ENCODE peak calls at places on chromosomes 1 and 21, in four cellular contexts. One of them, this sample, is unnamed.

GRCh38 chr1:152104854-152105253 is 10.4 kb downstream of the TCHH start:
- DNase-seq in K562: no peak
- DNase-seq in endothelial cell of umbilical vein: no peak
- DNase-seq in GM12878: no peak
- DNase-seq in this sample: no peak

GRCh38 chr1:183310753-183311465 is 107.3 kb downstream of the NMNAT2 start:
- DNase-seq in K562: no peak
- DNase-seq in endothelial cell of umbilical vein: peak; percentile 43
- DNase-seq in GM12878: no peak
- DNase-seq in this sample: no peak

GRCh38 chr1:17163789-17164666 is 40.9 kb upstream of the PADI1 start:
- DNase-seq in K562: no peak
- DNase-seq in endothelial cell of umbilical vein: no peak
- DNase-seq in GM12878: no peak
- DNase-seq in this sample: no peak

GRCh38 chr1:54888080-54888733 is 1.2 kb upstream of the DHCR24 start:
- DNase-seq in K562: no peak
- DNase-seq in endothelial cell of umbilical vein: no peak
- DNase-seq in GM12878: no peak
- DNase-seq in this sample: no peak

GRCh38 chr1:67958472-67958871 is 92.0 kb downstream of the DIRAS3 start:
- DNase-seq in K562: no peak
- DNase-seq in endothelial cell of umbilical vein: no peak
- DNase-seq in GM12878: no peak
- DNase-seq in this sample: no peak

GRCh38 chr1:153422450-153423068 is 6.2 kb downstream of the S100A7A start:
- DNase-seq in K562: peak; percentile 64
- DNase-seq in endothelial cell of umbilical vein: peak; percentile 70
- DNase-seq in GM12878: no peak
- DNase-seq in this sample: peak; percentile 64

GRCh38 chr1:96559707-96560588 is 161.6 kb upstream of the PTBP2 start:
- DNase-seq in K562: no peak
- DNase-seq in endothelial cell of umbilical vein: no peak
- DNase-seq in GM12878: no peak
- DNase-seq in this sample: peak; percentile 99

GRCh38 chr1:67838180-67838912 is 5.1 kb upstream of the GNG12 start:
- DNase-seq in K562: no peak
- DNase-seq in endothelial cell of umbilical vein: peak; percentile 44
- DNase-seq in GM12878: no peak
- DNase-seq in this sample: no peak

GRCh38 chr1:167791281-167792209 is 69.8 kb downstream of the MPZL1 start:
- DNase-seq in K562: no peak
- DNase-seq in endothelial cell of umbilical vein: no peak
- DNase-seq in GM12878: no peak
- DNase-seq in this sample: peak; percentile 99

GRCh38 chr1:59926381-59927243 is at the start of gene CYP2J2:
- DNase-seq in K562: no peak
- DNase-seq in endothelial cell of umbilical vein: peak; percentile 36
- DNase-seq in GM12878: peak; percentile 4
- DNase-seq in this sample: no peak

GRCh38 chr1:169395956-169396355 is 28.0 kb downstream of the BLZF1 start:
- DNase-seq in K562: no peak
- DNase-seq in endothelial cell of umbilical vein: no peak
- DNase-seq in GM12878: no peak
- DNase-seq in this sample: no peak

GRCh38 chr1:84540759-84541158 is 33.5 kb downstream of the CTBS start:
- DNase-seq in K562: no peak
- DNase-seq in endothelial cell of umbilical vein: no peak
- DNase-seq in GM12878: no peak
- DNase-seq in this sample: no peak

GRCh38 chr1:12080156-12080555 is 17.1 kb downstream of the TNFRSF8 start:
- DNase-seq in K562: no peak
- DNase-seq in endothelial cell of umbilical vein: no peak
- DNase-seq in GM12878: no peak
- DNase-seq in this sample: no peak

GRCh38 chr1:200053639-200054038 is 26.1 kb downstream of the NR5A2 start:
- DNase-seq in K562: no peak
- DNase-seq in endothelial cell of umbilical vein: no peak
- DNase-seq in GM12878: no peak
- DNase-seq in this sample: peak; percentile 7

GRCh38 chr21:36478941-36479340 is 981 bp downstream of the CLDN14 start:
- DNase-seq in K562: no peak
- DNase-seq in endothelial cell of umbilical vein: peak; percentile 48
- DNase-seq in GM12878: no peak
- DNase-seq in this sample: no peak

GRCh38 chr1:162840256-162840839 is 20.6 kb downstream of the CCDC190 start:
- DNase-seq in K562: no peak
- DNase-seq in endothelial cell of umbilical vein: no peak
- DNase-seq in GM12878: no peak
- DNase-seq in this sample: peak; percentile 32

GRCh38 chr1:153617677-153618076 is 1.6 kb upstream of the S100A14 start:
- DNase-seq in K562: peak; percentile 68
- DNase-seq in endothelial cell of umbilical vein: peak; percentile 57
- DNase-seq in GM12878: no peak
- DNase-seq in this sample: no peak

GRCh38 chr1:59072017-59072947 is 224.6 kb upstream of the FGGY start:
- DNase-seq in K562: no peak
- DNase-seq in endothelial cell of umbilical vein: peak; percentile 80
- DNase-seq in GM12878: no peak
- DNase-seq in this sample: peak; percentile 4

GRCh38 chr1:205954819-205955404 is 11.7 kb upstream of the SLC26A9 start:
- DNase-seq in K562: no peak
- DNase-seq in endothelial cell of umbilical vein: no peak
- DNase-seq in GM12878: no peak
- DNase-seq in this sample: no peak

GRCh38 chr1:97050501-97050900 is 328.9 kb downstream of the PTBP2 start:
- DNase-seq in K562: no peak
- DNase-seq in endothelial cell of umbilical vein: peak; percentile 62
- DNase-seq in GM12878: no peak
- DNase-seq in this sample: peak; percentile 59

GRCh38 chr1:81512242-81512641 is 288.5 kb upstream of the ADGRL2 start:
- DNase-seq in K562: no peak
- DNase-seq in endothelial cell of umbilical vein: peak; percentile 15
- DNase-seq in GM12878: no peak
- DNase-seq in this sample: no peak

GRCh38 chr21:37407719-37408455 is 41.3 kb downstream of the DYRK1A start:
- DNase-seq in K562: no peak
- DNase-seq in endothelial cell of umbilical vein: no peak
- DNase-seq in GM12878: peak; percentile 43
- DNase-seq in this sample: peak; percentile 63

GRCh38 chr1:227086636-227087035 is 146.5 kb downstream of the COQ8A start:
- DNase-seq in K562: no peak
- DNase-seq in endothelial cell of umbilical vein: no peak
- DNase-seq in GM12878: no peak
- DNase-seq in this sample: no peak

GRCh38 chr1:167808104-167808503 is 86.3 kb downstream of the MPZL1 start:
- DNase-seq in K562: no peak
- DNase-seq in endothelial cell of umbilical vein: no peak
- DNase-seq in GM12878: no peak
- DNase-seq in this sample: peak; percentile 92

GRCh38 chr1:115364776-115365155 is 26.7 kb upstream of the NGF start:
- DNase-seq in K562: no peak
- DNase-seq in endothelial cell of umbilical vein: no peak
- DNase-seq in GM12878: no peak
- DNase-seq in this sample: no peak

GRCh38 chr1:201633811-201634210 is 94.9 kb downstream of the NAV1 start:
- DNase-seq in K562: no peak
- DNase-seq in endothelial cell of umbilical vein: no peak
- DNase-seq in GM12878: no peak
- DNase-seq in this sample: peak; percentile 44

GRCh38 chr1:201631037-201631436 is 92.1 kb downstream of the NAV1 start:
- DNase-seq in K562: no peak
- DNase-seq in endothelial cell of umbilical vein: no peak
- DNase-seq in GM12878: no peak
- DNase-seq in this sample: no peak

GRCh38 chr1:201633297-201633696 is 94.4 kb downstream of the NAV1 start:
- DNase-seq in K562: no peak
- DNase-seq in endothelial cell of umbilical vein: no peak
- DNase-seq in GM12878: no peak
- DNase-seq in this sample: no peak

GRCh38 chr1:201634261-201634660 is 95.3 kb downstream of the NAV1 start:
- DNase-seq in K562: no peak
- DNase-seq in endothelial cell of umbilical vein: peak; percentile 56
- DNase-seq in GM12878: no peak
- DNase-seq in this sample: peak; percentile 78

DNA sequence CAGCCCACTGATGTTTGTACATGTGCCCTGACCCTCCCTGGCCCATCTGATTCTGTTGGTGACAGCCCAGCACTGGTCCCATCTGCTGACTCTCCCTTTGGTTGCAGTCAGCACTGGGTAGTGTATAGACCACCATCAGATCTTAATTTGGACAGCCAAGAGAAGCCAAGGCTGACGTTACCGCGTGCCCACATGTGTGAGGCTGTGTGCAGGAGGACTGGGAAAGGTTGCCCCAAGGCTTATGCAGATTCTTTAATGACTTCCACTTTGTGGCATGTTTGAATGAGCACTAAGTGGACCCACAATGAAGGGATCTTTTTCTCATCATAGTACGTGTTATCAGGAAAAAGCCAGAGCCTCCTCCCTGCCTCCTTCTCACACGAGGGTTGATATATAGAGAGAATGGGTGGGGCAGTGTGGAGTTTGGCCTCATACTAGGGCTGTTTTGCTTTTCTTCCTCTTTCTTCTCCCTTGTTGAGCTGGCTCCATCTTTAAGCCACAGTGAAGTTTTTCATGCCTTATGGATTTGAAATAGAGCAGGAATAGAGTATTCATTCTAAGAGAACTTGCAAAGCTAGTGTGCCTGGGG is 93.5 kb downstream of the NAV1 start:
- DNase-seq in K562: peak; percentile 51
- DNase-seq in endothelial cell of umbilical vein: no peak
- DNase-seq in GM12878: no peak
- DNase-seq in this sample: no peak
- H3K36me3 ChIP-seq in K562: no peaks in the 10 kb centered on the region
- H3K36me3 ChIP-seq in endothelial cell of umbilical vein: no peaks in the 10 kb centered on the region
- H3K36me3 ChIP-seq in GM12878: no peaks in the 10 kb centered on the region
- H3K36me3 ChIP-seq in this sample: peaks cover 23% of the 10 kb centered on the region

DNA sequence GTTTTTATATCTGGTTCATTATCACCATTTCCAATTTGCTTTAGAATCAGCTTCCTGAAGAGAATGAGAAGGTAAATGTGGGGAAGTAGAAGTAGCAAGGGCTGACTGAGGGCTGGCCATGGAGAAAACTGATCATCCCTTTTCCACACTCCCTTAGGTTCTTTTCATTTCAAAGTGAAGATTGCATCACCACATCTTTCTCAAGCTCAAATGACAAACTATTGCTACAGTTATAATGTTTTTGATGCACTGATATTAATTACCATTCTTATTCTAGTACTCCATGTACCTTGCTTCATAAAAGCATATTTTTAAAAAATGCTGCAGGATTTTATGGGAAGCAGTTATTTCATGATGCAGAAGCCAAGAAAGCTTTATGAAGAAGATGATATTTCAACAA is 7.9 kb upstream of the AK5 start:
- DNase-seq in K562: no peak
- DNase-seq in endothelial cell of umbilical vein: no peak
- DNase-seq in GM12878: no peak
- DNase-seq in this sample: peak; percentile 19
- TF ChIP-seq FOS in K562: no peak
- TF ChIP-seq FOS in endothelial cell of umbilical vein: no peak
- TF ChIP-seq FOS in GM12878: no peak
- TF ChIP-seq FOS in this sample: no peak

GRCh38 chr1:9733160-9733789 is 81.7 kb downstream of the PIK3CD start:
- DNase-seq in K562: no peak
- DNase-seq in endothelial cell of umbilical vein: no peak
- DNase-seq in GM12878: no peak
- DNase-seq in this sample: no peak
- H3K36me3 ChIP-seq in K562: peaks cover 77% of the 10 kb centered on the region
- H3K36me3 ChIP-seq in endothelial cell of umbilical vein: peaks cover 56% of the 10 kb centered on the region
- H3K36me3 ChIP-seq in GM12878: peaks cover 45% of the 10 kb centered on the region
- H3K36me3 ChIP-seq in this sample: peaks cover 85% of the 10 kb centered on the region

GRCh38 chr1:179816196-179816960 is 61.2 kb downstream of the TOR1AIP2 start:
- DNase-seq in K562: no peak
- DNase-seq in endothelial cell of umbilical vein: peak; percentile 88
- DNase-seq in GM12878: no peak
- DNase-seq in this sample: peak; percentile 21

GRCh38 chr1:179818260-179818659 is 59.3 kb downstream of the TOR1AIP2 start:
- DNase-seq in K562: no peak
- DNase-seq in endothelial cell of umbilical vein: no peak
- DNase-seq in GM12878: no peak
- DNase-seq in this sample: no peak

GRCh38 chr1:179817056-179817455 is 60.5 kb downstream of the TOR1AIP2 start:
- DNase-seq in K562: no peak
- DNase-seq in endothelial cell of umbilical vein: no peak
- DNase-seq in GM12878: no peak
- DNase-seq in this sample: no peak

GRCh38 chr1:179818743-179819173 is 58.8 kb downstream of the TOR1AIP2 start:
- DNase-seq in K562: peak; percentile 90
- DNase-seq in endothelial cell of umbilical vein: no peak
- DNase-seq in GM12878: no peak
- DNase-seq in this sample: peak; percentile 30

GRCh38 chr1:179817789-179818188 is 59.8 kb downstream of the TOR1AIP2 start:
- DNase-seq in K562: no peak
- DNase-seq in endothelial cell of umbilical vein: no peak
- DNase-seq in GM12878: no peak
- DNase-seq in this sample: peak; percentile 53
- TF ChIP-seq FOS in K562: no peak
- TF ChIP-seq FOS in endothelial cell of umbilical vein: no peak
- TF ChIP-seq FOS in GM12878: no peak
- TF ChIP-seq FOS in this sample: no peak